ENCODE peak calls at places on chromosomes 7 and 10, in eight cellular contexts. M is HCT116, A is K562, U is heart left ventricle, H is upper lobe of right lung, P is aorta, L is lower lobe of right lung, O is Panc1. D is an unnamed sample. For H3K36me3, the result is how much of the 10 kb centered on the place peaks cover.

GRCh38 chr7:152140067-152140466 is 114.6 kb downstream of the GALNT11 start:
- ATAC-seq in H (no peak), L (no peak), O (no peak), M (no peak), A (no peak), U (no peak), P (no peak), D (no peak)

GRCh38 chr7:90701021-90701420 is 104.9 kb downstream of the CDK14 start:
- ATAC-seq in P (no peak), O (no peak), L (no peak), H (no peak), U (no peak), M (no peak), A (no peak), D (no peak)

GRCh38 chr7:7221602-7222038 is 39.3 kb downstream of the C1GALT1 start:
- ATAC-seq in A (peak), M (peak), P (no peak), U (no peak), O (peak), L (no peak), H (no peak), D (no peak)

GRCh38 chr10:62454696-62455451 is 80.7 kb downstream of the ZNF365 start:
- ATAC-seq in U (peak), H (peak), O (peak), A (no peak), L (peak), P (peak), M (peak), D (peak)

GRCh38 chr10:30662809-30663208 is 33.3 kb upstream of the LYZL2 start:
- ATAC-seq in M (no peak), A (no peak), L (peak), H (peak), P (no peak), U (no peak), O (no peak), D (no peak)

GRCh38 chr7:130273081-130273699 is 6.5 kb downstream of the CPA2 start:
- ATAC-seq in M (no peak), L (no peak), O (no peak), A (peak), U (no peak), H (peak), P (peak), D (no peak)

GRCh38 chr10:31929986-31930675 is 1.5 kb upstream of the ARHGAP12 start:
- ATAC-seq in A (no peak), O (no peak), H (no peak), L (no peak), U (no peak), M (no peak), P (no peak), D (no peak)

GRCh38 chr7:31027161-31027965 is 24.7 kb upstream of the ADCYAP1R1 start:
- ATAC-seq in P (no peak), M (no peak), U (no peak), A (peak), H (peak), O (no peak), L (peak), D (peak)

GRCh38 chr7:7321681-7322080 is 139.3 kb downstream of the C1GALT1 start:
- ATAC-seq in M (no peak), A (peak), U (no peak), O (no peak), L (no peak), H (no peak), P (no peak), D (no peak)

GRCh38 chr10:29634764-29635625 is at the start of gene SVIL:
- ATAC-seq in U (peak), L (peak), P (peak), H (peak), O (peak), A (no peak), M (peak), D (peak)

GRCh38 chr10:129244298-129244697 is 222.7 kb upstream of the MGMT start:
- ATAC-seq in L (no peak), O (no peak), A (no peak), P (peak), H (no peak), U (no peak), M (no peak), D (no peak)

GRCh38 chr10:59181668-59182067 is 5.2 kb downstream of the PHYHIPL start:
- ATAC-seq in L (no peak), H (peak), P (no peak), U (no peak), A (no peak), O (peak), M (peak), D (no peak)

GRCh38 chr7:116886550-116887156 is 24.3 kb downstream of the CAPZA2 start:
- ATAC-seq in A (peak), U (no peak), L (peak), P (no peak), H (no peak), M (no peak), O (no peak), D (no peak)

GRCh38 chr10:11787846-11788245 is 35.3 kb upstream of the PROSER2 start:
- ATAC-seq in A (no peak), O (no peak), H (peak), L (no peak), P (no peak), U (no peak), M (no peak), D (no peak)

GRCh38 chr7:139594911-139595476 is 71.5 kb downstream of the CLEC2L start:
- ATAC-seq in U (no peak), A (no peak), P (no peak), O (no peak), M (no peak), H (no peak), L (no peak), D (no peak)

GRCh38 chr7:131859162-131859821 is 302.9 kb upstream of the PODXL start:
- ATAC-seq in O (peak), A (peak), M (peak), L (peak), H (peak), U (no peak), P (peak), D (peak)

GRCh38 chr10:76901701-76902100 is 735.9 kb downstream of the KCNMA1 start:
- ATAC-seq in O (no peak), U (no peak), L (no peak), M (no peak), P (no peak), A (no peak), H (no peak), D (no peak)

GRCh38 chr7:54995631-54996340 is 23.0 kb upstream of the EGFR start:
- ATAC-seq in O (peak), H (no peak), L (no peak), M (peak), U (no peak), P (no peak), A (no peak), D (no peak)

GRCh38 chr7:27840314-27840713 is 100.4 kb downstream of the TAX1BP1 start:
- ATAC-seq in L (no peak), M (no peak), A (no peak), H (no peak), P (no peak), O (no peak), U (no peak), D (no peak)

GRCh38 chr7:95886501-95887090 is 114.2 kb downstream of the DYNC1I1 start:
- ATAC-seq in H (peak), A (no peak), U (no peak), M (no peak), O (no peak), L (no peak), P (no peak), D (no peak)

GRCh38 chr7:130841416-130841815 is 107.4 kb upstream of the KLF14 start:
- ATAC-seq in P (no peak), M (no peak), A (no peak), H (no peak), O (no peak), L (no peak), U (no peak), D (no peak)

GRCh38 chr7:3430588-3430987 is 129.5 kb downstream of the SDK1 start:
- ATAC-seq in A (no peak), H (no peak), O (peak), L (no peak), M (peak), P (no peak), U (no peak), D (no peak)

GRCh38 chr10:133278577-133279265 is 2.1 kb upstream of the ADAM8 start:
- ATAC-seq in P (peak), A (peak), U (no peak), L (peak), M (no peak), O (peak), H (peak), D (peak)

GRCh38 chr10:70444613-70445222 is 3.2 kb upstream of the NODAL start:
- ATAC-seq in M (no peak), U (no peak), A (no peak), L (no peak), H (no peak), P (no peak), O (no peak), D (no peak)

GRCh38 chr7:85471740-85472139 is 284.9 kb upstream of the SEMA3D start:
- ATAC-seq in P (no peak), A (no peak), M (no peak), O (no peak), U (no peak), H (no peak), L (no peak), D (no peak)

GRCh38 chr10:128494665-128495064 is 368.4 kb upstream of the MKI67 start:
- ATAC-seq in U (no peak), H (no peak), M (no peak), A (peak), L (no peak), O (no peak), P (no peak), D (no peak)

GRCh38 chr10:131751827-131752775 is 148.7 kb upstream of the PPP2R2D start:
- ATAC-seq in H (no peak), A (no peak), M (no peak), O (no peak), L (no peak), P (no peak), U (no peak), D (no peak)

GRCh38 chr7:138204285-138204988 is 128.2 kb downstream of the AKR1D1 start:
- ATAC-seq in H (no peak), P (no peak), L (no peak), M (no peak), O (no peak), A (no peak), U (no peak), D (no peak)

GRCh38 chr10:6877351-6878066 is 297.4 kb upstream of the PRKCQ start:
- ATAC-seq in L (no peak), M (no peak), O (no peak), P (no peak), A (no peak), H (no peak), U (no peak), D (no peak)

GRCh38 chr7:102418603-102419002 is 14.8 kb upstream of the ORAI2 start:
- ATAC-seq in U (no peak), M (no peak), P (no peak), O (no peak), A (no peak), H (no peak), L (no peak), D (no peak)

GRCh38 chr10:61136151-61136550 is 192.2 kb upstream of the RHOBTB1 start:
- ATAC-seq in H (no peak), A (no peak), L (no peak), O (no peak), U (no peak), P (no peak), M (no peak), D (no peak)
- H3K27ac ChIP-seq in H (no peak), A (no peak), L (no peak), O (no peak), U (no peak), P (no peak), M (no peak), D (no peak)

GRCh38 chr7:149007146-149007545 is 21.2 kb downstream of the PDIA4 start:
- ATAC-seq in H (no peak), M (no peak), P (no peak), U (no peak), L (no peak), O (no peak), A (no peak), D (no peak)
- H3K36me3 ChIP-seq in H (half or more), M (half or more), P (under half), U (under half), L (half or more), O (under half), A (half or more), D (half or more)

DNA sequence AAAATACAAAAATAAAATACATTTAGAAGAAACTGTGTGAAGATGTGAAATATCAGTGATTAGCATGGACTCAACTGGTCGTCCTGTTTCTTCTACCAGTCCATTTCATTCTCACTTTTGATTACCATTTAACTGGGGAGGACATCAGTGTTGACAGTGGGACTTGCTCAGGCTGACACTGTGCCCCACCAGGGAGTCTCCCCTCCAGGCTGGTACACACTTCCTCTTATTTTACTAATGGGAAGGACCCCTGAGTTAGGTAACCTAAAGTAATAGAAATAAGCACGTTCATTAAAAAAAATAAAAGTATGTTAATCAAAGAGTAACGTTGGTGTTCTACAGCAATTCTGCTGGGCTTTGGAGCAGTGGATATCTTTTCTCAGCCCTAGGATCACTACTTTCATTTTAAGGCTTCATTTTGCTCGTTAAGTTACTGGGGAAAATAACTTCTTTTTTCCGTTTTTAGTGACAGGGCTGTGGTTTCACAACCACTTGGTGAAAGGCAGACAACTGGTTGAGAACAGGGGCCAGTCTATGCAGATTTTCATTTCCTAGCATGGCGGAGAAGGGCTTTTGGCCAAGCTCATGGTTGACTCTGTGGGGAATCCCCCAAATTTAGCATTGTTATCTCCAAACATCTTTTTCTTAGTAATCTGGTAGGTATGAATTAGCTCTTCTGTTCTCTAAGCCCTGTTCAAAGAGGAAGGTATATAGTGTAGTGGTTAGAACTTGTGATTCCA is 2.1 kb downstream of the SNX10 start:
- ATAC-seq in L (peak), U (no peak), A (no peak), H (peak), P (no peak), M (no peak), O (no peak), D (no peak)
- H3K27ac ChIP-seq in L (peak), U (no peak), A (no peak), H (peak), P (no peak), M (no peak), O (no peak), D (no peak)

DNA sequence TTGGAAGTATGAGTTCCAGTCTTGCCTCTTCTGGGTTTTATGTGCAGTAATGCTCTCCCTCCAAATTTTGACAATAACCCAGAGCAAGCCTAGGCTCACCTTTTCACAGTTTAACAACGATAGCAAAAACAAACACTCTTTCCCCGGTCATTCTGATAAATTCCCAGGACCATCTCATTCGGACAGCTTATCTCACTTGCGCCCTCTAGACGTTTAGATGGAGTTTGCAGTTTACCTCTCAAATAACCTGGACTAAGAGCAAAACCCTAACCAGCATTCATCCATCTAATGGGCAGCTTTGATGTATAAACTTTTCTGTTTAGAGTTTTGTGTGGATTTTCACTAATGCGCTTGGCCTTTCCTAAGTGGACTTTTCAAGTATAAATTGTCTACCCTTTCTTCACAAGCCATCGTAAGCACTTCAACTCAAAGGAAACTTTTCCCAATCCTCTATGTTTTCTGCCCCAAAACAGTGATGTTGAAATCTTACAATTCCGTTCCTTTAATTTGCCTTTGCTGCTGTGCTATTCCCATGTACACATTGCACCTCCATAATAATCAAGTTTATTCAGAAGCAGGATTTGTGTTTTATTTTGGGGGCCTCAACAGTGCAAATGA is 114.9 kb downstream of the HDAC9 start:
- ATAC-seq in U (no peak), M (peak), P (no peak), L (peak), A (no peak), O (no peak), H (peak), D (no peak)
- H3K36me3 ChIP-seq in U (under half), M (under half), P (under half), L (under half), A (under half), O (under half), H (under half), D (under half)

GRCh38 chr10:94496646-94497045 is 48.9 kb upstream of the HELLS start:
- ATAC-seq in O (no peak), H (no peak), P (no peak), U (no peak), M (no peak), A (no peak), L (no peak), D (no peak)
- H3K27ac ChIP-seq in O (no peak), H (no peak), P (no peak), U (no peak), M (no peak), A (no peak), L (no peak), D (no peak)

DNA sequence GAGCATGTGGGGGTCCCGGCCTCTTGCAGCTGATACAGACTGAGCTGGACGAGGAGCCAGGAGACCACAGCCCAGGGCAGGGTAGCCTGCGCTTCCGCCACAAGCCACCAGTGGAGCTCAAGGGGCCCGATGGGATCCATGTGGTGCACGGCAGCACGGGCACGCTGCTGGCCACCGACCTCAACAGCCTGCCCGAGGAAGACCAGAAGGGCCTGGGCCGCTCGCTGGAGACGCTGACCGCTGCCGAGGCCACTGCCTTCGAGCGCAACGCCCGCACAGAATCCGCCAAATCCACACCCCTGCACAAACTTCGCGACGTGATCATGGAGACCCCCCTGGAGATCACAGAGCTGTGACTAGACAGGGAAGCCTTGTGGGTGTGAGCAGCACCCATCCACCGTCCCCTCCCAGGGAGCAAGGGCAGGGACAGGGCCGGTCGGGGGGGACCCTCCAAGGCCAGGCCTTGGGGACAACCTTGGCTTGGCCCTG is 36.1 kb downstream of the PSAP start:
- ATAC-seq in H (no peak), U (no peak), L (no peak), A (peak), M (no peak), O (peak), P (no peak), D (no peak)
- H3K36me3 ChIP-seq in H (under half), U (under half), L (half or more), A (half or more), M (under half), O (under half), P (under half), D (half or more)

GRCh38 chr10:35911954-35912353 is 269.9 kb upstream of the FZD8 start:
- ATAC-seq in H (no peak), M (no peak), O (no peak), A (no peak), U (no peak), P (no peak), L (no peak), D (no peak)
- H3K27ac ChIP-seq in H (no peak), M (no peak), O (no peak), A (no peak), U (no peak), P (no peak), L (no peak), D (no peak)

DNA sequence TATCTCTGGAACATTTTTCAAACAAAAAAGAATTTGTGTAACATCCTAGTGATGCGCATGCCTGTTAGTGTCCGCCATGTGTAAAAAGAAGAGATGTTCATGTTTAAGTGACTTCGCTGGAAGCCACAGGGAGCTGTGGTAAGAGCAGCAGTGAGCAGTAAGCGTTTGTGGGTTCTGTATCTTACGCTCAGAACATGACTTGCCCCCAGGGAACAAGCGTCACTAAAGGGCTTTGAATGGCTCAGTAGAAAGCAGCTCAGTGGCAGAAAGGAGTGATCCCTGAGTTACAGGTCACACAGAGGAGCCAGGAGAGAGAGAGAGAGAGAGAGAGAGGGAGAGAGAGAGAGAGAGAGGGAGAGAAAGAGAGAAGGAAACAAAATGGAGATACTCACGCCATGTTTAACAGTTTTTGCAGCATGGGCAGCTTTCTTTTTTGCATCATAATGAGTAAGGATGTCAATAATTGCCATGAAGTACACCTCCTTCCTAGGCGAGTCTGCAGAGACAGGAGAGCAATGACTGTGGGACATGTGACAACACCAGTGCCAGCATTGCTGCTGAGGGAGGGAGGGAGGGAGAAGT is 174.7 kb downstream of the PIP4K2A start:
- ATAC-seq in H (no peak), P (no peak), A (no peak), L (no peak), U (no peak), M (no peak), O (no peak), D (no peak)
- H3K36me3 ChIP-seq in H (under half), P (under half), A (half or more), L (half or more), U (under half), M (under half), O (under half), D (under half)

GRCh38 chr10:95815701-95816100 is 59.7 kb downstream of the ENTPD1 start:
- ATAC-seq in A (no peak), H (no peak), O (no peak), M (no peak), L (no peak), U (no peak), P (no peak), D (no peak)
- H3K27ac ChIP-seq in A (no peak), H (no peak), O (no peak), M (no peak), L (no peak), U (no peak), P (no peak), D (no peak)

D was measured in gastroesophageal sphincter.